ENCODE peak calls at places on chromosomes 2 and 18, in nine cellular contexts. K, Z, Y, S, C, U, J, A and N are unnamed samples.

GRCh38 chr2:174967086-174967485 is 38.1 kb downstream of the CHN1 start:
- DNase-seq in K (no peak), Z (no peak), Y (no peak), S (no peak), C (no peak), U (no peak), J (no peak), A (no peak), N (no peak)

GRCh38 chr2:239723486-239724193 is 301.5 kb downstream of the NDUFA10 start:
- DNase-seq in K (no peak), Z (no peak), Y (no peak), S (no peak), C (no peak), U (no peak), J (no peak), A (no peak), N (no peak)

GRCh38 chr18:48753741-48754140 is 197.0 kb downstream of the SMAD7 start:
- DNase-seq in K (no peak), Z (no peak), Y (no peak), S (no peak), C (no peak), U (peak), J (no peak), A (no peak), N (no peak)

GRCh38 chr2:162333968-162334367 is 10.0 kb upstream of the GCA start:
- DNase-seq in K (peak), Z (peak), Y (peak), S (no peak), C (peak), U (no peak), J (no peak), A (no peak), N (no peak)

GRCh38 chr2:144548088-144548487 is 28.2 kb upstream of the ZEB2 start:
- DNase-seq in K (no peak), Z (no peak), Y (peak), S (no peak), C (no peak), U (peak), J (no peak), A (no peak), N (no peak)

GRCh38 chr18:8277270-8277669 is 332.0 kb upstream of the RAB12 start:
- DNase-seq in K (no peak), Z (no peak), Y (peak), S (peak), C (peak), U (peak), J (no peak), A (no peak), N (no peak)

GRCh38 chr2:163121483-163121882 is 282.9 kb upstream of the KCNH7 start:
- DNase-seq in K (no peak), Z (no peak), Y (no peak), S (no peak), C (no peak), U (no peak), J (no peak), A (no peak), N (no peak)

GRCh38 chr2:217802261-217802660 is 200.5 kb downstream of the TNS1 start:
- DNase-seq in K (no peak), Z (no peak), Y (no peak), S (no peak), C (no peak), U (no peak), J (no peak), A (no peak), N (no peak)

GRCh38 chr2:36355890-36356198 is 266 bp downstream of the CRIM1 start:
- DNase-seq in K (no peak), Z (no peak), Y (no peak), S (no peak), C (no peak), U (no peak), J (no peak), A (no peak), N (no peak)

GRCh38 chr2:9772999-9773904 is 70.0 kb upstream of the TAF1B start:
- DNase-seq in K (no peak), Z (no peak), Y (no peak), S (no peak), C (no peak), U (no peak), J (no peak), A (no peak), N (no peak)

GRCh38 chr18:48943333-48943732 is 7.4 kb downstream of the SMAD7 start:
- DNase-seq in K (no peak), Z (no peak), Y (no peak), S (no peak), C (no peak), U (no peak), J (no peak), A (no peak), N (no peak)

GRCh38 chr2:173187911-173188788 is 112.5 kb downstream of the MAP3K20 start:
- DNase-seq in K (no peak), Z (peak), Y (peak), S (peak), C (peak), U (peak), J (no peak), A (no peak), N (no peak)

GRCh38 chr2:55105456-55105855 is 55.2 kb upstream of the RTN4 start:
- DNase-seq in K (no peak), Z (no peak), Y (no peak), S (no peak), C (no peak), U (no peak), J (no peak), A (no peak), N (no peak)

GRCh38 chr18:42574871-42575270 is 540.6 kb downstream of the RIT2 start:
- DNase-seq in K (no peak), Z (no peak), Y (no peak), S (no peak), C (no peak), U (no peak), J (no peak), A (no peak), N (no peak)

GRCh38 chr18:70149616-70150301 is 55.7 kb downstream of the RTTN start:
- DNase-seq in K (no peak), Z (no peak), Y (no peak), S (no peak), C (no peak), U (no peak), J (no peak), A (no peak), N (no peak)

GRCh38 chr2:96933528-96933927 is 52.9 kb downstream of the FAM178B start:
- DNase-seq in K (no peak), Z (no peak), Y (no peak), S (no peak), C (no peak), U (no peak), J (no peak), A (no peak), N (no peak)

GRCh38 chr2:118529931-118530330 is 317.5 kb downstream of the EN1 start:
- DNase-seq in K (no peak), Z (no peak), Y (no peak), S (no peak), C (no peak), U (no peak), J (no peak), A (no peak), N (no peak)

GRCh38 chr18:11981633-11982366 is 493 bp downstream of the IMPA2 start:
- DNase-seq in K (no peak), Z (no peak), Y (peak), S (peak), C (peak), U (no peak), J (no peak), A (peak), N (no peak)

GRCh38 chr2:150538582-150539236 is 51.2 kb upstream of the RND3 start:
- DNase-seq in K (no peak), Z (no peak), Y (peak), S (peak), C (peak), U (no peak), J (no peak), A (no peak), N (no peak)

GRCh38 chr2:20525041-20526035 is 78.5 kb downstream of the RHOB start:
- DNase-seq in K (no peak), Z (peak), Y (peak), S (peak), C (peak), U (peak), J (no peak), A (peak), N (no peak)

GRCh38 chr2:31251851-31252250 is 17.9 kb downstream of the EHD3 start:
- DNase-seq in K (no peak), Z (no peak), Y (no peak), S (no peak), C (no peak), U (no peak), J (no peak), A (no peak), N (no peak)

GRCh38 chr18:31204833-31205232 is 42.2 kb upstream of the DSC1 start:
- DNase-seq in K (no peak), Z (no peak), Y (no peak), S (no peak), C (no peak), U (no peak), J (no peak), A (no peak), N (no peak)

GRCh38 chr2:13876491-13877037 is 756.0 kb upstream of the LRATD1 start:
- DNase-seq in K (no peak), Z (no peak), Y (no peak), S (no peak), C (no peak), U (no peak), J (no peak), A (no peak), N (no peak)

GRCh38 chr2:149972039-149972438 is 384.5 kb upstream of the MMADHC start:
- DNase-seq in K (peak), Z (no peak), Y (peak), S (no peak), C (no peak), U (no peak), J (no peak), A (no peak), N (no peak)

GRCh38 chr2:231523451-231524266 is 6.6 kb downstream of the NMUR1 start:
- DNase-seq in K (no peak), Z (no peak), Y (no peak), S (no peak), C (no peak), U (no peak), J (no peak), A (no peak), N (no peak)

GRCh38 chr2:117918608-117919007 is 95.3 kb downstream of the CCDC93 start:
- DNase-seq in K (no peak), Z (no peak), Y (no peak), S (no peak), C (no peak), U (no peak), J (no peak), A (no peak), N (no peak)

GRCh38 chr2:228283491-228284171 is 102.1 kb upstream of the SPHKAP start:
- DNase-seq in K (no peak), Z (no peak), Y (no peak), S (no peak), C (no peak), U (no peak), J (no peak), A (no peak), N (no peak)

GRCh38 chr2:158024288-158024898 is 77.3 kb upstream of the UPP2 start:
- DNase-seq in K (peak), Z (peak), Y (peak), S (peak), C (peak), U (peak), J (no peak), A (peak), N (no peak)

GRCh38 chr2:203722411-203722810 is 16.0 kb downstream of the CD28 start:
- DNase-seq in K (no peak), Z (no peak), Y (peak), S (peak), C (peak), U (no peak), J (no peak), A (no peak), N (no peak)

GRCh38 chr2:218882866-218883366 is 2.3 kb downstream of the WNT10A start:
- DNase-seq in K (no peak), Z (no peak), Y (peak), S (no peak), C (no peak), U (no peak), J (no peak), A (no peak), N (no peak)

GRCh38 chr2:127792805-127793204 is 18.2 kb downstream of the WDR33 start:
- DNase-seq in K (no peak), Z (no peak), Y (no peak), S (no peak), C (no peak), U (no peak), J (no peak), A (no peak), N (no peak)

GRCh38 chr2:62196278-62196901 is 475 bp downstream of the B3GNT2 start:
- DNase-seq in K (no peak), Z (no peak), Y (no peak), S (no peak), C (no peak), U (no peak), J (no peak), A (peak), N (no peak)

GRCh38 chr2:23595601-23596251 is 210.7 kb downstream of the KLHL29 start:
- DNase-seq in K (peak), Z (peak), Y (no peak), S (peak), C (peak), U (peak), J (no peak), A (no peak), N (no peak)

GRCh38 chr2:33347856-33348255 is 128.6 kb upstream of the RASGRP3 start:
- DNase-seq in K (no peak), Z (no peak), Y (no peak), S (no peak), C (no peak), U (no peak), J (no peak), A (no peak), N (no peak)
- TF ChIP-seq CTCF in K (no peak), Z (no peak), Y (no peak), S (no peak), C (no peak), U (no peak), J (no peak), A (no peak), N (no peak)

GRCh38 chr18:3652380-3653262 is 202.6 kb downstream of the TGIF1 start:
- DNase-seq in K (peak), Z (peak), Y (peak), S (peak), C (peak), U (peak), J (peak), A (peak), N (peak)
- H3K4me3 ChIP-seq in K (no peak), Z (peak), Y (no peak), S (peak), C (no peak), U (no peak), J (no peak), A (no peak), N (no peak)

DNA sequence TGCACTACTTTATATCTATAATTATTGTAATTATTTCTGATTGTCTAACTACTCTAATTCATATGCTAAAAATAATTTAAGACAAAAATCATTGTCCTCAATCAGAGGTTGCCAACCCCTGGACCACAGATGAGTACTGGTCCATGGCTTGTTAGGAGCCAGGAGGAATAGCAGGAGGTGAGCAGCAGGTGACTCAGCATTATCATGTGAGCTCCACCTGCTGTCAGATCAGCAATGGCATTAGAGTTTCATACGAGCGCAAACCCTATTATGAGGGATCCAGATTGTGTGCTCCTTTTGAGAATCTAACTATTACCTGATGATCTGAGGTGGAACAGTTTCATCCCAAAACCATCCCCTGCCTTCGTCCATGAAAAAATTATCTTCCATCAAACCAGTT is 1434.4 kb downstream of the LRP1B start:
- DNase-seq in K (no peak), Z (no peak), Y (no peak), S (no peak), C (no peak), U (no peak), J (no peak), A (no peak), N (no peak)
- TF ChIP-seq CTCF in K (no peak), Z (no peak), Y (no peak), S (no peak), C (no peak), U (no peak), J (no peak), A (peak), N (peak)

DNA sequence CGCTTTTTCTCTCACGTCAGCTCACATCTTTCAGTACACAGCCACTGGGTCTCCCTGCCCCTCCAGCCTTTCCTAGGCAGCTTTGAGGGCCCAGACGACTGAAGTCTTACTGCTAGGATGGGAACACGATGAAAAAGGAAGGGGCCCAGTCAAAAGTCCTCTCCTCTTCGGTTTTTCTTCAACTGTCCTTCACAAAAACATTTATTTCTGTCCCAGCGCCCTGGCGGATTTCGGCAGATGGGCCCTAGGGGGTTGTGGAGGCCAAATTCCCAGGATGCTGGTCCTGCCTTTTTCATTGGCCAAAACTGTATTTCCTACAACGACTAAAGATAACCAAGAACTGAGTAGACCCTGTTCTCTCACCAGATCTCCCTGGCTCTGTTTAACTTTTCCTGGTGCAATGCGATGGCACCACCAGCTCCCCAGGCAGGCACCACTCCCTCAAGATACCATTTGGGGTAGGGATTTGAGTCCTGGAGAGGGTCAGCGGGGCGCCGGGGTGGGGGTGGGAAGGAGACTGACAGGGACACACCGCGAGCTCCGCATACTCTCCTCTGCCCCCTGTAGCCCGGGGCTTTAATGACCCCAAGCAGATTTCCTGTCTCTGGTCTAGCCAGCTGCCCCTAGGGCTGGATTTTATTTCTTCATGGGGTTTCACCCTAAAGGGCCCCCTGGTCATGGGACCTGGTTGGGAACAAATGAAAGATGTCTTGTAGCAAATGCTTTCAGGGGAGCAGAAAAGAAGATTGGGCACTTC is 7.4 kb downstream of the SIX2 start:
- DNase-seq in K (no peak), Z (no peak), Y (no peak), S (no peak), C (peak), U (no peak), J (no peak), A (no peak), N (no peak)
- H3K4me3 ChIP-seq in K (no peak), Z (peak), Y (peak), S (peak), C (peak), U (peak), J (peak), A (peak), N (peak)

GRCh38 chr2:7032371-7032770 is 115.2 kb downstream of the RNF144A start:
- DNase-seq in K (no peak), Z (no peak), Y (no peak), S (no peak), C (no peak), U (no peak), J (no peak), A (no peak), N (no peak)

GRCh38 chr2:7033136-7033960 is 116.1 kb downstream of the RNF144A start:
- DNase-seq in K (no peak), Z (no peak), Y (no peak), S (no peak), C (no peak), U (no peak), J (no peak), A (no peak), N (no peak)

GRCh38 chr2:7035884-7036283 is 118.7 kb downstream of the RNF144A start:
- DNase-seq in K (no peak), Z (no peak), Y (no peak), S (no peak), C (no peak), U (no peak), J (no peak), A (no peak), N (no peak)

GRCh38 chr2:7031424-7032245 is 114.4 kb downstream of the RNF144A start:
- DNase-seq in K (no peak), Z (peak), Y (peak), S (no peak), C (peak), U (peak), J (no peak), A (peak), N (peak)

DNA sequence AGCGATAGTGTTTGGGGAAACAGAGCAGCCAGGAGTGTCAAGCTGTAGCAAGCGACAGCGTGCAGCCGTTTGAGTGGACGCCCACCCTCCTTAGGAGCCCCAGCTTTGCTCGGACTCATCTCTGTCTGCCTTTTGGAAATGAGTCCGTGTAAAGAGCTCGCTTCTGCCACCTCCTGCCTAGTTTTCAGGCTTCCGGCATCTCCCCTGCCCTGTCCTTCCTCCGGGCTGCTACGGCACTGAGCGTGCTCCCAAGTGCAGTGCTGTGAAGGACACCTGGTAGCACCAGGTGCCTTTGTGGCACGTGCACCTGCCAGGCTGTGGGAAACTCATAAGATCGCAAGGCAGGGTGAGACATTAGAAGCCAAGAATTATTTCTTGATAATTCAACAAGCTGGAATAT is 117.1 kb downstream of the RNF144A start:
- DNase-seq in K (no peak), Z (peak), Y (peak), S (peak), C (peak), U (peak), J (no peak), A (no peak), N (no peak)
- TF ChIP-seq CTCF in K (no peak), Z (peak), Y (peak), S (no peak), C (peak), U (peak), J (no peak), A (no peak), N (peak)

GRCh38 chr18:63177822-63178525 is 141.6 kb downstream of the BCL2 start:
- DNase-seq in K (no peak), Z (no peak), Y (peak), S (no peak), C (no peak), U (no peak), J (no peak), A (no peak), N (no peak)
- H3K4me3 ChIP-seq in K (no peak), Z (no peak), Y (peak), S (no peak), C (no peak), U (peak), J (no peak), A (no peak), N (no peak)

DNA sequence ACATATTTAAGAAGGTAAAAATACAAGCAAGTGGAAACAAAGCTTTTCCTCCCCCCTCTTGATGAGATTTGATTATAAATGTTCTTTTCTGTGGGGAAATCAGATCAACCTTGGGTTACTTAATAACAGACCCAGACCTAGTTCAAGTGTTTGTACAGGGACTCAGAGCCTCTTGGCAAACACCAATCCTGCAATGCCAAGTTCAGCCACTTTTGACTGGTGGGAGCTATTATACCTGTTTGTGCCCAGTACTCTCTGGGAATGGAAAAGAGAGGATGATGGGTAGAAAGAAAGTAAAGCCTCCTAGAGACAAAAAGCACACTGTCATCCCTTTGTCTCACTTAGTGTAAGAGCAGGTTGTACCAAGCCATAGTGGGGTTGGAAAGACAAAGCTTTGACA is 63.8 kb upstream of the EPHA4 start:
- DNase-seq in K (no peak), Z (no peak), Y (no peak), S (no peak), C (no peak), U (no peak), J (no peak), A (no peak), N (peak)
- TF ChIP-seq CTCF in K (no peak), Z (no peak), Y (no peak), S (no peak), C (no peak), U (peak), J (no peak), A (peak), N (peak)

GRCh38 chr2:233061591-233062446 is 1.7 kb downstream of the INPP5D start:
- DNase-seq in K (no peak), Z (no peak), Y (no peak), S (no peak), C (peak), U (peak), J (no peak), A (peak), N (no peak)
- H3K4me3 ChIP-seq in K (peak), Z (no peak), Y (no peak), S (no peak), C (no peak), U (no peak), J (no peak), A (peak), N (no peak)